ENCODE peak calls at places on chromosomes 4 and X, in six cellular contexts. M is GM03348, E is Right ventricle myocardium superior, Q is cardiac fibroblast, I is dermis blood vessel endothelial cell, F is H4. K is an unnamed sample.

GRCh38 chrX:56726609-56727008 is 2.4 kb upstream of the NBDY start:
- DNase-seq in M (peak; percentile 3), E (no peak), Q (peak; percentile 62), I (peak; percentile 70), F (peak; percentile 46), K (peak; percentile 0)

GRCh38 chrX:135572436-135572835 is 52.0 kb downstream of the INTS6L start:
- DNase-seq in M (peak; percentile 8), E (no peak), Q (peak; percentile 5), I (peak; percentile 3), F (no peak), K (no peak)

GRCh38 chr4:74524985-74525384 is 80.0 kb downstream of the AREG start:
- DNase-seq in M (no peak), E (no peak), Q (no peak), I (no peak), F (no peak), K (no peak)

GRCh38 chr4:76723916-76724315 is 174.0 kb downstream of the SOWAHB start:
- DNase-seq in M (peak; percentile 79), E (no peak), Q (peak; percentile 80), I (no peak), F (peak; percentile 60), K (peak; percentile 20)

GRCh38 chrX:135185795-135186443 is 14.7 kb upstream of the CT55 start:
- DNase-seq in M (peak; percentile 56), E (no peak), Q (peak; percentile 62), I (peak; percentile 54), F (peak; percentile 44), K (no peak)

GRCh38 chrX:117985241-117985640 is 131.4 kb downstream of the KLHL13 start:
- DNase-seq in M (no peak), E (no peak), Q (no peak), I (no peak), F (no peak), K (no peak)

GRCh38 chr4:67393699-67394281 is 151.5 kb downstream of the CENPC start:
- DNase-seq in M (peak; percentile 28), E (no peak), Q (peak; percentile 64), I (peak; percentile 68), F (peak; percentile 11), K (no peak)

GRCh38 chr4:48042979-48043461 is 26.4 kb downstream of the NIPAL1 start:
- DNase-seq in M (no peak), E (no peak), Q (no peak), I (no peak), F (peak; percentile 21), K (no peak)

GRCh38 chr4:98566491-98567008 is 91.9 kb downstream of the TSPAN5 start:
- DNase-seq in M (peak; percentile 9), E (no peak), Q (peak; percentile 42), I (no peak), F (no peak), K (no peak)

GRCh38 chr4:83582289-83582756 is 46.4 kb downstream of the GPAT3 start:
- DNase-seq in M (peak; percentile 29), E (no peak), Q (peak; percentile 9), I (peak; percentile 46), F (peak; percentile 88), K (peak; percentile 44)

GRCh38 chr4:139892973-139893736 is 227.5 kb downstream of the MGST2 start:
- DNase-seq in M (no peak), E (no peak), Q (peak; percentile 75), I (peak; percentile 80), F (no peak), K (no peak)

GRCh38 chr4:22573198-22573597 is 57.3 kb upstream of the ADGRA3 start:
- DNase-seq in M (no peak), E (peak; percentile 81), Q (no peak), I (peak; percentile 25), F (no peak), K (peak; percentile 52)

GRCh38 chrX:21870494-21870893 is 14.7 kb downstream of the YY2 start:
- DNase-seq in M (peak; percentile 7), E (no peak), Q (no peak), I (no peak), F (no peak), K (no peak)

GRCh38 chrX:141903400-141904155 is at the start of gene MAGEC1:
- DNase-seq in M (no peak), E (no peak), Q (no peak), I (no peak), F (peak; percentile 59), K (no peak)

GRCh38 chr4:8920969-8921368 is 49.3 kb upstream of the HMX1 start:
- DNase-seq in M (peak; percentile 3), E (no peak), Q (no peak), I (no peak), F (no peak), K (no peak)

GRCh38 chr4:161186750-161187149 is 977.0 kb downstream of the FSTL5 start:
- DNase-seq in M (no peak), E (no peak), Q (no peak), I (no peak), F (no peak), K (no peak)

GRCh38 chr4:108272046-108272445 is 103.3 kb upstream of the LEF1 start:
- DNase-seq in M (no peak), E (no peak), Q (no peak), I (no peak), F (peak; percentile 29), K (no peak)

GRCh38 chr4:157664726-157665125 is 444.2 kb downstream of the GRIA2 start:
- DNase-seq in M (peak; percentile 55), E (no peak), Q (peak; percentile 69), I (peak; percentile 2), F (peak; percentile 36), K (peak; percentile 28)

GRCh38 chrX:47574096-47574553 is 8.1 kb upstream of the TIMP1 start:
- DNase-seq in M (no peak), E (no peak), Q (no peak), I (no peak), F (no peak), K (no peak)

GRCh38 chrX:153958605-153959004 is 13.0 kb downstream of the HCFC1 start:
- DNase-seq in M (no peak), E (no peak), Q (no peak), I (no peak), F (no peak), K (no peak)

GRCh38 chr4:21118301-21118700 is 418.0 kb downstream of the PACRGL start:
- DNase-seq in M (no peak), E (no peak), Q (no peak), I (no peak), F (no peak), K (no peak)

GRCh38 chr4:110793381-110793801 is 170.5 kb upstream of the PITX2 start:
- DNase-seq in M (peak; percentile 4), E (no peak), Q (no peak), I (no peak), F (no peak), K (peak; percentile 7)

GRCh38 chr4:84914686-84915395 is 51.6 kb downstream of the WDFY3 start:
- DNase-seq in M (no peak), E (no peak), Q (peak; percentile 70), I (peak; percentile 28), F (no peak), K (no peak)

GRCh38 chrX:38959736-38960534 is 158.7 kb downstream of the MID1IP1 start:
- DNase-seq in M (no peak), E (no peak), Q (peak; percentile 67), I (no peak), F (no peak), K (no peak)

GRCh38 chr4:71663780-71664179 is 120.1 kb downstream of the GC start:
- DNase-seq in M (no peak), E (no peak), Q (no peak), I (no peak), F (peak; percentile 17), K (no peak)

GRCh38 chrX:80431502-80431832 is 11.2 kb downstream of the TENT5D start:
- DNase-seq in M (no peak), E (no peak), Q (no peak), I (no peak), F (no peak), K (no peak)

GRCh38 chr4:146524663-146525062 is 2.9 kb upstream of the SLC10A7 start:
- DNase-seq in M (no peak), E (no peak), Q (no peak), I (no peak), F (no peak), K (no peak)

K was measured in MG63.